ENCODE peak calls at places on chromosomes 13 and 19, in six cellular contexts. A is OCI-LY7, C is kidney, V is neuronal stem cell, I is bronchial epithelial cell, R is fibroblast of lung. X is an unnamed sample.

GRCh38 chr13:24269803-24270202 is 39.6 kb upstream of the C1QTNF9 start:
- DNase-seq in A (no peak), C (no peak), V (no peak), I (peak; percentile 7), R (peak; percentile 13), X (no peak)

GRCh38 chr13:63554157-63554556 is 2138.5 kb upstream of the PCDH20 start:
- DNase-seq in A (no peak), C (no peak), V (no peak), I (no peak), R (no peak), X (no peak)

GRCh38 chr13:107847406-107847805 is 367.9 kb downstream of the LIG4 start:
- DNase-seq in A (no peak), C (no peak), V (no peak), I (no peak), R (no peak), X (no peak)

GRCh38 chr13:28237944-28238343 is 99.6 kb downstream of the PAN3 start:
- DNase-seq in A (no peak), C (no peak), V (no peak), I (no peak), R (no peak), X (no peak)

GRCh38 chr19:41945135-41945766 is 13.9 kb downstream of the RABAC1 start:
- DNase-seq in A (peak; percentile 97), C (no peak), V (no peak), I (no peak), R (no peak), X (peak; percentile 53)

GRCh38 chr13:79307866-79308298 is 98.2 kb downstream of the RBM26 start:
- DNase-seq in A (peak; percentile 7), C (no peak), V (no peak), I (peak; percentile 16), R (peak; percentile 52), X (no peak)

GRCh38 chr19:43768273-43769050 is 12.3 kb downstream of the KCNN4 start:
- DNase-seq in A (no peak), C (peak; percentile 31), V (no peak), I (no peak), R (no peak), X (peak; percentile 44)

GRCh38 chr19:48501961-48502719 is 9.5 kb downstream of the LMTK3 start:
- DNase-seq in A (peak; percentile 94), C (peak; percentile 97), V (peak; percentile 96), I (peak; percentile 89), R (no peak), X (peak; percentile 96)

GRCh38 chr13:20191902-20192469 is 752 bp downstream of the GJB2 start:
- DNase-seq in A (no peak), C (peak; percentile 58), V (no peak), I (no peak), R (peak; percentile 8), X (peak; percentile 62)

GRCh38 chr13:77928909-77929308 is 10.3 kb upstream of the EDNRB start:
- DNase-seq in A (no peak), C (no peak), V (no peak), I (peak; percentile 47), R (no peak), X (no peak)

GRCh38 chr19:49651871-49652722 is 10.1 kb downstream of the SCAF1 start:
- DNase-seq in A (no peak), C (no peak), V (no peak), I (no peak), R (no peak), X (no peak)
- H3K36me3 ChIP-seq in A (peaks cover 80% of the 10 kb centered on the region), C (peaks cover 17% of the 10 kb centered on the region), V (peaks cover 57% of the 10 kb centered on the region), I (peaks cover 33% of the 10 kb centered on the region), R (peaks cover 42% of the 10 kb centered on the region), X (peaks cover 96% of the 10 kb centered on the region)

GRCh38 chr13:114324334-114324733 is 10.0 kb downstream of the CHAMP1 start:
- DNase-seq in A (no peak), C (no peak), V (no peak), I (no peak), R (no peak), X (no peak)
- H3K36me3 ChIP-seq in A (peaks cover 93% of the 10 kb centered on the region), C (peaks cover 9% of the 10 kb centered on the region), V (peaks cover 33% of the 10 kb centered on the region), I (peaks cover 8% of the 10 kb centered on the region), R (peaks cover 19% of the 10 kb centered on the region), X (no peaks in the 10 kb centered on the region)

GRCh38 chr19:49787746-49788145 is 20.9 kb downstream of the AP2A1 start:
- DNase-seq in A (no peak), C (no peak), V (no peak), I (no peak), R (no peak), X (no peak)
- H3K36me3 ChIP-seq in A (peaks cover 80% of the 10 kb centered on the region), C (peaks cover 14% of the 10 kb centered on the region), V (peaks cover 36% of the 10 kb centered on the region), I (peaks cover 7% of the 10 kb centered on the region), R (peaks cover 24% of the 10 kb centered on the region), X (peaks cover 64% of the 10 kb centered on the region)

GRCh38 chr19:14371321-14371821 is 9.9 kb upstream of the ADGRE5 start:
- DNase-seq in A (no peak), C (no peak), V (no peak), I (no peak), R (no peak), X (no peak)
- H3K36me3 ChIP-seq in A (no peaks in the 10 kb centered on the region), C (no peaks in the 10 kb centered on the region), V (no peaks in the 10 kb centered on the region), I (no peaks in the 10 kb centered on the region), R (no peaks in the 10 kb centered on the region), X (no peaks in the 10 kb centered on the region)

DNA sequence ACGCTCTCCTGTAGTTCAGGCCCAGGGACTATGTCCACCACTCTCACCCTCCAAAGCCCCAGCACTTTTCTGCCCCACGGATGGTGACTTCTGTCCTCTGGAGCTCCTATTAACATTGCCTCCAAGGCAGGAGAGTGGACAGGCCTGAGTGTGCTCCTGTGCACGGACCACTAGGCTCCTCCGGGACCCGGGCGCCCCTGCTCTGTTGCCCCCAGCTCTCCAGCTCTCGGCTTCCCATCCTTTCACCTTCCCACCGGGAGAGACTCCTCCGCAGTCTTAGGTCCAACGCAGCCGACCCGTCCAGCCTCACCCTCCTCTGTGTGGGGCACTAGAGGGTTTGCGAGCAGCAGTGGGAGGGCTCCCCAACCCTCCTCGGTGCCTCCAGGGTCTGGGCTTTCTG is 30.4 kb downstream of the CAPN12 start:
- DNase-seq in A (no peak), C (no peak), V (no peak), I (no peak), R (no peak), X (no peak)
- H3K36me3 ChIP-seq in A (peaks cover 53% of the 10 kb centered on the region), C (peaks cover 43% of the 10 kb centered on the region), V (peaks cover 77% of the 10 kb centered on the region), I (peaks cover 77% of the 10 kb centered on the region), R (peaks cover 54% of the 10 kb centered on the region), X (peaks cover 100% of the 10 kb centered on the region)

GRCh38 chr19:5669212-5669611 is 11.1 kb downstream of the MICOS13 start:
- DNase-seq in A (no peak), C (peak; percentile 62), V (no peak), I (no peak), R (no peak), X (no peak)

GRCh38 chr19:5666921-5667610 is 13.2 kb downstream of the MICOS13 start:
- DNase-seq in A (no peak), C (peak; percentile 68), V (no peak), I (no peak), R (no peak), X (no peak)

GRCh38 chr19:5664515-5664914 is 15.8 kb downstream of the MICOS13 start:
- DNase-seq in A (no peak), C (peak; percentile 25), V (no peak), I (no peak), R (no peak), X (no peak)

GRCh38 chr19:5665781-5666513 is 14.4 kb downstream of the MICOS13 start:
- DNase-seq in A (no peak), C (peak; percentile 26), V (no peak), I (peak; percentile 34), R (peak; percentile 58), X (no peak)

DNA sequence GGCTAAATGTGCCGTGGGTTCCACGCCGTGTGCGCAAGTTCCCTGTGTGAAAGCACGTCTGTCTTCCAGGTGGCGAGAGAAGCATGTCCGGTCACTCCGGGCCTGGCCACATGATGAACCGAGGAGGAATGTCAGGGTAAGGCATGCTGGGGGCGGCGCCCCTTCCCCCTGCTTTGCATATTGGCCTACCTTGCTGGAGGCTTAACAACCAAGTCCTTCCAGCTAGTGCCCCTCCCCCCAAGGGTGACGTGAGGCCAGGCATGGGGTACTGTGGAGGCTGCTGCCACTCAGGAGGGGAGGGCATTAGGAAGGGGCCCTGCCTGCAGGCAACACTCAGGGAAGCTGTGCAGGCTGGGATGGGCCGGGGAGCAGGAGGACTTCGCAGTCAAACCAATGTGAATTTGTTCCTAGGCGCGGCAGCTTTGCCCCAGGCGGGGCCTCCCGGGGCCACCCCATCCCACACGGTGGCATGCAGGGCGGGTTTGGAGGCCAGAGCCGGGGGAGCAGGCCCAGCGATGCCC is 12.5 kb downstream of the MICOS13 start:
- DNase-seq in A (no peak), C (peak; percentile 67), V (no peak), I (no peak), R (no peak), X (no peak)
- H3K36me3 ChIP-seq in A (peaks cover 95% of the 10 kb centered on the region), C (peaks cover 48% of the 10 kb centered on the region), V (peaks cover 60% of the 10 kb centered on the region), I (peaks cover 22% of the 10 kb centered on the region), R (peaks cover 36% of the 10 kb centered on the region), X (no peaks in the 10 kb centered on the region)

GRCh38 chr19:57443121-57443696 is 8.1 kb downstream of the ZNF749 start:
- DNase-seq in A (peak; percentile 16), C (no peak), V (no peak), I (no peak), R (no peak), X (peak; percentile 28)
- H3K36me3 ChIP-seq in A (peaks cover 63% of the 10 kb centered on the region), C (peaks cover 10% of the 10 kb centered on the region), V (peaks cover 27% of the 10 kb centered on the region), I (peaks cover 8% of the 10 kb centered on the region), R (no peaks in the 10 kb centered on the region), X (no peaks in the 10 kb centered on the region)

X was measured in Peyer's patch.